ENCODE peak calls at places on chromosomes 13 and 19, in eight cellular contexts. V, I, B, W, T, C, L and A are unnamed samples. For H3K36me3, the result is how much of the 10 kb centered on the place peaks cover.

GRCh38 chr13:51002736-51003135 is 93.1 kb downstream of the RNASEH2B start:
- DNase-seq in W (no peak), B (no peak), I (no peak), V (no peak), C (no peak), T (no peak), L (no peak), A (no peak)

GRCh38 chr13:27977476-27978300 is 8.6 kb upstream of the CDX2 start:
- DNase-seq in B (no peak), C (no peak), L (peak), I (no peak), W (peak), V (no peak), T (no peak), A (no peak)

GRCh38 chr13:27455331-27455855 is 5.0 kb upstream of the MTIF3 start:
- DNase-seq in T (no peak), B (no peak), C (no peak), L (no peak), V (no peak), W (no peak), I (peak), A (no peak)

GRCh38 chr19:10105241-10106099 is 692 bp upstream of the PPAN start:
- DNase-seq in W (no peak), C (no peak), T (no peak), V (no peak), I (no peak), B (no peak), L (no peak), A (no peak)

GRCh38 chr19:19315444-19315843 is 4.9 kb downstream of the SUGP1 start:
- DNase-seq in W (no peak), L (no peak), C (no peak), V (no peak), T (no peak), B (no peak), I (no peak), A (peak)

GRCh38 chr19:41754596-41754995 is 734 bp upstream of the CEACAM6 start:
- DNase-seq in L (no peak), T (no peak), B (no peak), V (no peak), I (no peak), C (no peak), W (no peak), A (no peak)

GRCh38 chr19:13842294-13843103 is 34.4 kb upstream of the NANOS3 start:
- DNase-seq in V (peak), T (no peak), L (no peak), I (peak), B (peak), C (peak), W (peak), A (peak)

GRCh38 chr13:40376867-40377266 is 289.6 kb downstream of the FOXO1 start:
- DNase-seq in I (no peak), T (no peak), L (no peak), C (no peak), B (no peak), V (no peak), W (no peak), A (no peak)

GRCh38 chr19:44758596-44758995 is 10.1 kb downstream of the BCL3 start:
- DNase-seq in B (no peak), C (no peak), T (no peak), W (peak), I (no peak), L (no peak), V (no peak), A (no peak)

GRCh38 chr19:1630811-1631210 is 21.6 kb downstream of the TCF3 start:
- DNase-seq in B (no peak), L (no peak), W (peak), V (no peak), T (no peak), I (no peak), C (no peak), A (no peak)

GRCh38 chr13:98693756-98694155 is 58.7 kb downstream of the SLC15A1 start:
- DNase-seq in L (no peak), T (no peak), I (no peak), W (no peak), V (no peak), C (no peak), B (no peak), A (peak)

GRCh38 chr13:87954116-87954515 is 282.9 kb downstream of the SLITRK5 start:
- DNase-seq in W (no peak), L (no peak), I (peak), B (no peak), T (no peak), C (no peak), V (no peak), A (no peak)

GRCh38 chr13:51856027-51856736 is 5.6 kb upstream of the CCDC70 start:
- DNase-seq in C (no peak), B (no peak), I (no peak), W (no peak), V (no peak), T (no peak), L (no peak), A (no peak)

GRCh38 chr19:13613447-13613846 is 107.2 kb upstream of the CACNA1A start:
- DNase-seq in I (no peak), C (no peak), B (no peak), L (no peak), V (no peak), W (no peak), T (no peak), A (no peak)

GRCh38 chr13:98521876-98522275 is 55.0 kb downstream of the STK24 start:
- DNase-seq in W (no peak), I (no peak), T (no peak), C (no peak), B (no peak), L (no peak), V (no peak), A (no peak)

DNA sequence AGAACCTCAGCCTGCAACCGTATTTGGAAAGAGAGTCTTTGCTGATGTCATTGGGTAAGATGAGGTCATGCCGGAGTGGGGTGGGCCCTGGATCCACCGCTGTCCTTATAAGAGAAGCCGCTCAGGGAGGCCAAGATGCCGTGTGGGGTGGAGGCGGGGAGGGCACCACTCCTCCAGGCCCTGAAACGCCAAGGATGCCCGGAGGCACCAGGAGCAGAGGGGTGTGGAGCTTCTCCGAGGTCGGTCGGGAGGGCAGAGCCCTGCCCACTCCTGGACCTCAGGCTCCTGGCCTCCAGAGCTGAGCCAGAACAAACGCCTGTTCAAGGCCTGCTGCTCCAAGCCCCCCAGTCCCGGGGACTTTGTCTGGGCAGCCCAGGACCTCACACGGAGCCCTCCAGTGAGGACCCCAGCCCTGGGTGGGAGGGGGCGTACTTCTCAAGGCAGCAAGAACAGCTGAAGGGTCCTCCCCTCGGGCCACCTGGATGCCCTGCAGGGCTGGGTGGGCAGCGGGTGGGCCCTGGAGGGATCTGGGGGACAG is 29.9 kb downstream of the PIP5K1C start:
- DNase-seq in C (peak), W (peak), I (peak), B (peak), V (no peak), T (no peak), L (peak), A (peak)
- H3K4me3 ChIP-seq in C (peak), W (peak), I (peak), B (peak), V (no peak), T (no peak), L (no peak), A (no peak)

DNA sequence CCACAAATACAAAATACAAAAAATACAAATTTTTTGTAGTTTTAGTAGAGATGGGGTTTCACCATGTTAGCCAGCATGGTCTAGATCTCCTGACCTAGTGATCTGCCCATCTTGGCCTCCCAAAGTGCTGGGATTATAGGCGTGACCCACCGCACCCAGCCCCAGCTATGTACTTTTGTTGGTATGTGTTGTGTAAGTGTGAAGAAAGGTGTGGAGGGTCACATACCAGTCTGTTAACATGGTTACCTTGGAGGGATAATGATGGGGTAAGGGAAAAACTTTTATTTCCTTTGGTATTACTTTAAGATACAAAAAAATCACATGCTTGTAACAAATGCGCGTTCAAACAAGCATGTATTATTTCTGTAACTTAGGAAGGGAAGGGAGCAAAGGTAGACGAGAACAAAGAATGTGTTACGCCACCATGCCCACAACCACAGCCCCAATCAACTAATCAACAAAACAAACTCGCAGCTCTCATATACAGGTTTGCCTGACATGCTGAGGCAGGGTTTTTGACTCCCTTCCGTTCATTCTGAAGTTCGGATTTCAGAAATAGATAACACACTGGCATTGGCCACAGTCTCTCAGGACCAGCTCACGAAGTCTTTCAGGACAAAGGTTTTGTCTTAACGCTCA is 13.5 kb upstream of the VWA8 start:
- DNase-seq in V (no peak), L (no peak), I (no peak), B (no peak), T (no peak), C (no peak), W (no peak), A (no peak)
- H3K36me3 ChIP-seq in V (under half), L (under half), I (under half), B (under half), T (under half), C (under half), W (under half), A (under half)

GRCh38 chr13:30664689-30665088 is 47.0 kb downstream of the USPL1 start:
- DNase-seq in T (no peak), V (no peak), W (no peak), I (no peak), C (no peak), L (no peak), B (no peak), A (no peak)

GRCh38 chr13:30667014-30667413 is 49.3 kb downstream of the USPL1 start:
- DNase-seq in V (no peak), W (no peak), C (no peak), I (no peak), T (no peak), B (no peak), L (no peak), A (no peak)

GRCh38 chr13:30668305-30668704 is 50.6 kb downstream of the USPL1 start:
- DNase-seq in C (no peak), V (no peak), T (no peak), L (no peak), W (no peak), B (no peak), I (no peak), A (no peak)

GRCh38 chr13:30666113-30666512 is 48.4 kb downstream of the USPL1 start:
- DNase-seq in I (no peak), V (no peak), C (no peak), T (no peak), W (no peak), L (no peak), B (no peak), A (no peak)

DNA sequence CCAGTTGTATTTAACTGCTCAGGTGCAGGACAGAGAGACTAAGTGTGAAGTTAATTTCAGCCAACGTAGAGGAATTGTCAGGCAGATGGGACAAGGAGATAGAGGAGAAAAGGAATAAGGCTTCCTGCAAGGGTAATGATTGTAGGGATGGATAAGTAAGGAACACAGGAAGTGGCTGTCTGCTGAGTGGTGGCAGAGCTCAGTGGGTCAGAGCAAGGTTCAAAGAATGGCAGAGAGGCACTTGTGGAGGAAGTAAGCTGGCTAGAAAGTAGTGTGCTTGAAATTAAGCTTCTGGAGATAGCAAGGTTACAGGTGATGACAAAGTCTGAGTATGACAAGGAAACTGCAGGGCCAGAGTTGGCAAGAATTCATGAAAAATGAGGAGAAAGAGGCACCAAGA is 47.9 kb downstream of the USPL1 start:
- DNase-seq in T (no peak), W (no peak), V (no peak), C (no peak), B (no peak), L (no peak), I (no peak), A (no peak)
- H3K27ac ChIP-seq in T (no peak), W (no peak), V (no peak), C (no peak), B (no peak), L (no peak), I (no peak), A (no peak)

GRCh38 chr13:113992276-113993005 is 18.6 kb upstream of the C13orf46 start:
- DNase-seq in L (no peak), C (no peak), V (no peak), W (no peak), T (peak), B (peak), I (no peak), A (no peak)
- H3K4me3 ChIP-seq in L (no peak), C (no peak), V (no peak), W (no peak), T (no peak), B (peak), I (no peak), A (no peak)

DNA sequence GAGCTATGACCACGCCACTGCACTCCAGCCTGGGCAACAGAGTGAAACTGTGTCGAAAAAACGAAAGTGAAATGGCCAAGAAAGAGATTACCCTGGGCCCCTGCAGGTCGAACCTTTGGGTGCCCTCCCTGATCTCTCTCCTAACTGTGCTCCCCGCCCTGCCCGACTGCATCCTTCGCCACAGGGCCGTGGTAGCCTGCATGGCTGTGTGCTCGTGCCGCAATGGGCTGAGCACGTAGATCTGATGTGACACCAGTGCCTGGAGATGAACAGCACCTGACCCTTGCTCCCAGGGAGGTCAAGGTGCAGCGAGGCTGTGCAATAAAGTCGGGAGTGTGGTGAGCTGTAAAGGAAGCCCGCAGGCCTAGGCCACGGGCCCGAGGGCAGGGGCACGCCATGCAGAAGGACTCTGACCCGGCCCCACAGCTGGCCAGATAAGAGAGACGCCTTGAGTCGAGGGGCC is 60.2 kb downstream of the PEX11G start:
- DNase-seq in T (no peak), V (no peak), I (no peak), C (no peak), W (no peak), B (no peak), L (no peak), A (no peak)
- H3K36me3 ChIP-seq in T (under half), V (under half), I (under half), C (under half), W (under half), B (under half), L (under half), A (under half)

GRCh38 chr13:71880753-71881541 is 13.9 kb upstream of the DACH1 start:
- DNase-seq in T (no peak), B (no peak), W (no peak), C (no peak), V (no peak), I (peak), L (peak), A (no peak)
- H3K27ac ChIP-seq in T (no peak), B (no peak), W (no peak), C (no peak), V (no peak), I (no peak), L (no peak), A (no peak)

GRCh38 chr19:50209131-50209530 is 5.7 kb downstream of the MYH14 start:
- DNase-seq in T (no peak), L (no peak), B (no peak), C (no peak), I (no peak), V (no peak), W (no peak), A (no peak)
- H3K4me3 ChIP-seq in T (no peak), L (no peak), B (no peak), C (no peak), I (no peak), V (no peak), W (no peak), A (no peak)

GRCh38 chr19:47362321-47362720 is 13.2 kb downstream of the DHX34 start:
- DNase-seq in I (no peak), L (no peak), V (no peak), C (no peak), T (no peak), W (peak), B (no peak), A (no peak)
- H3K36me3 ChIP-seq in I (under half), L (under half), V (under half), C (half or more), T (half or more), W (half or more), B (half or more), A (half or more)